ENCODE peak calls at places on chromosome 20, in five cellular contexts. One of them, this sample, is unnamed.

GRCh38 chr20:53599378-53599777 is 5.7 kb upstream of the ZNF217 start:
- DNase-seq in activated T-cell treated with anti-CD3 and anti-CD28 coated beads, Interleukin-2, amount 50 U/mL, for 72 hours: no peak
- DNase-seq in RWPE1: no peak
- DNase-seq in activated naive CD4-positive, alpha-beta T cell: no peak
- DNase-seq in activated naive CD8-positive, alpha-beta T cell treated with anti-CD3 and anti-CD28 coated beads, Interleukin-2, amount 50 U/mL, for 24 hours: no peak
- DNase-seq in this sample: no peak

GRCh38 chr20:14622796-14623195 is 285.4 kb upstream of the FLRT3 start:
- DNase-seq in activated T-cell treated with anti-CD3 and anti-CD28 coated beads, Interleukin-2, amount 50 U/mL, for 72 hours: no peak
- DNase-seq in RWPE1: peak; percentile 67
- DNase-seq in activated naive CD4-positive, alpha-beta T cell: no peak
- DNase-seq in activated naive CD8-positive, alpha-beta T cell treated with anti-CD3 and anti-CD28 coated beads, Interleukin-2, amount 50 U/mL, for 24 hours: no peak
- DNase-seq in this sample: no peak

GRCh38 chr20:54067606-54068174 is 2.7 kb downstream of the BCAS1 start:
- DNase-seq in activated T-cell treated with anti-CD3 and anti-CD28 coated beads, Interleukin-2, amount 50 U/mL, for 72 hours: no peak
- DNase-seq in RWPE1: peak; percentile 99
- DNase-seq in activated naive CD4-positive, alpha-beta T cell: no peak
- DNase-seq in activated naive CD8-positive, alpha-beta T cell treated with anti-CD3 and anti-CD28 coated beads, Interleukin-2, amount 50 U/mL, for 24 hours: no peak
- DNase-seq in this sample: no peak

GRCh38 chr20:18323705-18324104 is 35.4 kb downstream of the ZNF133 start:
- DNase-seq in activated T-cell treated with anti-CD3 and anti-CD28 coated beads, Interleukin-2, amount 50 U/mL, for 72 hours: no peak
- DNase-seq in RWPE1: no peak
- DNase-seq in activated naive CD4-positive, alpha-beta T cell: no peak
- DNase-seq in activated naive CD8-positive, alpha-beta T cell treated with anti-CD3 and anti-CD28 coated beads, Interleukin-2, amount 50 U/mL, for 24 hours: no peak
- DNase-seq in this sample: no peak

GRCh38 chr20:36569847-36570429 is 3.5 kb upstream of the TGIF2 start:
- DNase-seq in activated T-cell treated with anti-CD3 and anti-CD28 coated beads, Interleukin-2, amount 50 U/mL, for 72 hours: no peak
- DNase-seq in RWPE1: no peak
- DNase-seq in activated naive CD4-positive, alpha-beta T cell: no peak
- DNase-seq in activated naive CD8-positive, alpha-beta T cell treated with anti-CD3 and anti-CD28 coated beads, Interleukin-2, amount 50 U/mL, for 24 hours: no peak
- DNase-seq in this sample: no peak

GRCh38 chr20:12086359-12086758 is 168.7 kb downstream of the BTBD3 start:
- DNase-seq in activated T-cell treated with anti-CD3 and anti-CD28 coated beads, Interleukin-2, amount 50 U/mL, for 72 hours: no peak
- DNase-seq in RWPE1: no peak
- DNase-seq in activated naive CD4-positive, alpha-beta T cell: no peak
- DNase-seq in activated naive CD8-positive, alpha-beta T cell treated with anti-CD3 and anti-CD28 coated beads, Interleukin-2, amount 50 U/mL, for 24 hours: no peak
- DNase-seq in this sample: no peak

GRCh38 chr20:32576560-32576959 is 8.6 kb downstream of the NOL4L start:
- DNase-seq in activated T-cell treated with anti-CD3 and anti-CD28 coated beads, Interleukin-2, amount 50 U/mL, for 72 hours: no peak
- DNase-seq in RWPE1: no peak
- DNase-seq in activated naive CD4-positive, alpha-beta T cell: no peak
- DNase-seq in activated naive CD8-positive, alpha-beta T cell treated with anti-CD3 and anti-CD28 coated beads, Interleukin-2, amount 50 U/mL, for 24 hours: no peak
- DNase-seq in this sample: no peak

GRCh38 chr20:25206063-25206403 is 10.5 kb downstream of the ENTPD6 start:
- DNase-seq in activated T-cell treated with anti-CD3 and anti-CD28 coated beads, Interleukin-2, amount 50 U/mL, for 72 hours: no peak
- DNase-seq in RWPE1: no peak
- DNase-seq in activated naive CD4-positive, alpha-beta T cell: no peak
- DNase-seq in activated naive CD8-positive, alpha-beta T cell treated with anti-CD3 and anti-CD28 coated beads, Interleukin-2, amount 50 U/mL, for 24 hours: no peak
- DNase-seq in this sample: no peak

GRCh38 chr20:23446505-23446904 is 6.2 kb downstream of the CST11 start:
- DNase-seq in activated T-cell treated with anti-CD3 and anti-CD28 coated beads, Interleukin-2, amount 50 U/mL, for 72 hours: peak; percentile 50
- DNase-seq in RWPE1: no peak
- DNase-seq in activated naive CD4-positive, alpha-beta T cell: no peak
- DNase-seq in activated naive CD8-positive, alpha-beta T cell treated with anti-CD3 and anti-CD28 coated beads, Interleukin-2, amount 50 U/mL, for 24 hours: peak; percentile 49
- DNase-seq in this sample: no peak

GRCh38 chr20:43576108-43576507 is 14.6 kb upstream of the IFT52 start:
- DNase-seq in activated T-cell treated with anti-CD3 and anti-CD28 coated beads, Interleukin-2, amount 50 U/mL, for 72 hours: no peak
- DNase-seq in RWPE1: no peak
- DNase-seq in activated naive CD4-positive, alpha-beta T cell: no peak
- DNase-seq in activated naive CD8-positive, alpha-beta T cell treated with anti-CD3 and anti-CD28 coated beads, Interleukin-2, amount 50 U/mL, for 24 hours: no peak
- DNase-seq in this sample: no peak

GRCh38 chr20:32534661-32535240 is 50.4 kb downstream of the NOL4L start:
- DNase-seq in activated T-cell treated with anti-CD3 and anti-CD28 coated beads, Interleukin-2, amount 50 U/mL, for 72 hours: no peak
- DNase-seq in RWPE1: no peak
- DNase-seq in activated naive CD4-positive, alpha-beta T cell: no peak
- DNase-seq in activated naive CD8-positive, alpha-beta T cell treated with anti-CD3 and anti-CD28 coated beads, Interleukin-2, amount 50 U/mL, for 24 hours: no peak
- DNase-seq in this sample: no peak

GRCh38 chr20:47577271-47577670 is 75.6 kb downstream of the NCOA3 start:
- DNase-seq in activated T-cell treated with anti-CD3 and anti-CD28 coated beads, Interleukin-2, amount 50 U/mL, for 72 hours: no peak
- DNase-seq in RWPE1: no peak
- DNase-seq in activated naive CD4-positive, alpha-beta T cell: no peak
- DNase-seq in activated naive CD8-positive, alpha-beta T cell treated with anti-CD3 and anti-CD28 coated beads, Interleukin-2, amount 50 U/mL, for 24 hours: no peak
- DNase-seq in this sample: no peak

GRCh38 chr20:45189861-45190260 is 15.2 kb downstream of the PI3 start:
- DNase-seq in activated T-cell treated with anti-CD3 and anti-CD28 coated beads, Interleukin-2, amount 50 U/mL, for 72 hours: no peak
- DNase-seq in RWPE1: no peak
- DNase-seq in activated naive CD4-positive, alpha-beta T cell: no peak
- DNase-seq in activated naive CD8-positive, alpha-beta T cell treated with anti-CD3 and anti-CD28 coated beads, Interleukin-2, amount 50 U/mL, for 24 hours: no peak
- DNase-seq in this sample: no peak

GRCh38 chr20:35020108-35021031 is 64.7 kb downstream of the MYH7B start:
- DNase-seq in activated T-cell treated with anti-CD3 and anti-CD28 coated beads, Interleukin-2, amount 50 U/mL, for 72 hours: no peak
- DNase-seq in RWPE1: no peak
- DNase-seq in activated naive CD4-positive, alpha-beta T cell: no peak
- DNase-seq in activated naive CD8-positive, alpha-beta T cell treated with anti-CD3 and anti-CD28 coated beads, Interleukin-2, amount 50 U/mL, for 24 hours: no peak
- DNase-seq in this sample: no peak

GRCh38 chr20:6884114-6884513 is 116.6 kb downstream of the BMP2 start:
- DNase-seq in activated T-cell treated with anti-CD3 and anti-CD28 coated beads, Interleukin-2, amount 50 U/mL, for 72 hours: no peak
- DNase-seq in RWPE1: no peak
- DNase-seq in activated naive CD4-positive, alpha-beta T cell: no peak
- DNase-seq in activated naive CD8-positive, alpha-beta T cell treated with anti-CD3 and anti-CD28 coated beads, Interleukin-2, amount 50 U/mL, for 24 hours: no peak
- DNase-seq in this sample: no peak

GRCh38 chr20:14918981-14919380 is 581.6 kb upstream of the FLRT3 start:
- DNase-seq in activated T-cell treated with anti-CD3 and anti-CD28 coated beads, Interleukin-2, amount 50 U/mL, for 72 hours: no peak
- DNase-seq in RWPE1: no peak
- DNase-seq in activated naive CD4-positive, alpha-beta T cell: no peak
- DNase-seq in activated naive CD8-positive, alpha-beta T cell treated with anti-CD3 and anti-CD28 coated beads, Interleukin-2, amount 50 U/mL, for 24 hours: no peak
- DNase-seq in this sample: no peak

GRCh38 chr20:58839474-58839874 is 11.2 kb downstream of the GNAS-AS1 start:
- DNase-seq in activated T-cell treated with anti-CD3 and anti-CD28 coated beads, Interleukin-2, amount 50 U/mL, for 72 hours: peak; percentile 57
- DNase-seq in RWPE1: peak; percentile 44
- DNase-seq in activated naive CD4-positive, alpha-beta T cell: no peak
- DNase-seq in activated naive CD8-positive, alpha-beta T cell treated with anti-CD3 and anti-CD28 coated beads, Interleukin-2, amount 50 U/mL, for 24 hours: peak; percentile 52
- DNase-seq in this sample: no peak

GRCh38 chr20:25258828-25259227 is 10.9 kb downstream of the PYGB start:
- DNase-seq in activated T-cell treated with anti-CD3 and anti-CD28 coated beads, Interleukin-2, amount 50 U/mL, for 72 hours: no peak
- DNase-seq in RWPE1: no peak
- DNase-seq in activated naive CD4-positive, alpha-beta T cell: no peak
- DNase-seq in activated naive CD8-positive, alpha-beta T cell treated with anti-CD3 and anti-CD28 coated beads, Interleukin-2, amount 50 U/mL, for 24 hours: no peak
- DNase-seq in this sample: no peak

GRCh38 chr20:62216636-62217566 is 3.2 kb downstream of the HRH3 start:
- DNase-seq in activated T-cell treated with anti-CD3 and anti-CD28 coated beads, Interleukin-2, amount 50 U/mL, for 72 hours: no peak
- DNase-seq in RWPE1: no peak
- DNase-seq in activated naive CD4-positive, alpha-beta T cell: no peak
- DNase-seq in activated naive CD8-positive, alpha-beta T cell treated with anti-CD3 and anti-CD28 coated beads, Interleukin-2, amount 50 U/mL, for 24 hours: no peak
- DNase-seq in this sample: no peak

GRCh38 chr20:38315290-38315966 is 11.5 kb downstream of the BPI start:
- DNase-seq in activated T-cell treated with anti-CD3 and anti-CD28 coated beads, Interleukin-2, amount 50 U/mL, for 72 hours: no peak
- DNase-seq in RWPE1: no peak
- DNase-seq in activated naive CD4-positive, alpha-beta T cell: no peak
- DNase-seq in activated naive CD8-positive, alpha-beta T cell treated with anti-CD3 and anti-CD28 coated beads, Interleukin-2, amount 50 U/mL, for 24 hours: no peak
- DNase-seq in this sample: no peak

GRCh38 chr20:60371456-60371855 is 413.2 kb downstream of the CDH26 start:
- DNase-seq in activated T-cell treated with anti-CD3 and anti-CD28 coated beads, Interleukin-2, amount 50 U/mL, for 72 hours: no peak
- DNase-seq in RWPE1: no peak
- DNase-seq in activated naive CD4-positive, alpha-beta T cell: no peak
- DNase-seq in activated naive CD8-positive, alpha-beta T cell treated with anti-CD3 and anti-CD28 coated beads, Interleukin-2, amount 50 U/mL, for 24 hours: no peak
- DNase-seq in this sample: no peak

GRCh38 chr20:19828233-19828632 is 70.2 kb downstream of the RIN2 start:
- DNase-seq in activated T-cell treated with anti-CD3 and anti-CD28 coated beads, Interleukin-2, amount 50 U/mL, for 72 hours: peak; percentile 42
- DNase-seq in RWPE1: peak; percentile 59
- DNase-seq in activated naive CD4-positive, alpha-beta T cell: no peak
- DNase-seq in activated naive CD8-positive, alpha-beta T cell treated with anti-CD3 and anti-CD28 coated beads, Interleukin-2, amount 50 U/mL, for 24 hours: peak; percentile 24
- DNase-seq in this sample: no peak

GRCh38 chr20:14707865-14708574 is 370.6 kb upstream of the FLRT3 start:
- DNase-seq in activated T-cell treated with anti-CD3 and anti-CD28 coated beads, Interleukin-2, amount 50 U/mL, for 72 hours: no peak
- DNase-seq in RWPE1: no peak
- DNase-seq in activated naive CD4-positive, alpha-beta T cell: no peak
- DNase-seq in activated naive CD8-positive, alpha-beta T cell treated with anti-CD3 and anti-CD28 coated beads, Interleukin-2, amount 50 U/mL, for 24 hours: no peak
- DNase-seq in this sample: no peak

GRCh38 chr20:9884666-9885065 is 45.8 kb upstream of the PAK5 start:
- DNase-seq in activated T-cell treated with anti-CD3 and anti-CD28 coated beads, Interleukin-2, amount 50 U/mL, for 72 hours: no peak
- DNase-seq in RWPE1: no peak
- DNase-seq in activated naive CD4-positive, alpha-beta T cell: no peak
- DNase-seq in activated naive CD8-positive, alpha-beta T cell treated with anti-CD3 and anti-CD28 coated beads, Interleukin-2, amount 50 U/mL, for 24 hours: no peak
- DNase-seq in this sample: no peak

GRCh38 chr20:62350098-62350628 is 16.9 kb downstream of the LAMA5 start:
- DNase-seq in activated T-cell treated with anti-CD3 and anti-CD28 coated beads, Interleukin-2, amount 50 U/mL, for 72 hours: no peak
- DNase-seq in RWPE1: peak; percentile 97
- DNase-seq in activated naive CD4-positive, alpha-beta T cell: no peak
- DNase-seq in activated naive CD8-positive, alpha-beta T cell treated with anti-CD3 and anti-CD28 coated beads, Interleukin-2, amount 50 U/mL, for 24 hours: no peak
- DNase-seq in this sample: no peak

GRCh38 chr20:1335961-1336698 is 7.2 kb upstream of the SDCBP2 start:
- DNase-seq in activated T-cell treated with anti-CD3 and anti-CD28 coated beads, Interleukin-2, amount 50 U/mL, for 72 hours: no peak
- DNase-seq in RWPE1: no peak
- DNase-seq in activated naive CD4-positive, alpha-beta T cell: no peak
- DNase-seq in activated naive CD8-positive, alpha-beta T cell treated with anti-CD3 and anti-CD28 coated beads, Interleukin-2, amount 50 U/mL, for 24 hours: no peak
- DNase-seq in this sample: no peak

GRCh38 chr20:48831702-48832422 is 4.1 kb upstream of the PREX1 start:
- DNase-seq in activated T-cell treated with anti-CD3 and anti-CD28 coated beads, Interleukin-2, amount 50 U/mL, for 72 hours: no peak
- DNase-seq in RWPE1: peak; percentile 73
- DNase-seq in activated naive CD4-positive, alpha-beta T cell: no peak
- DNase-seq in activated naive CD8-positive, alpha-beta T cell treated with anti-CD3 and anti-CD28 coated beads, Interleukin-2, amount 50 U/mL, for 24 hours: no peak
- DNase-seq in this sample: no peak

GRCh38 chr20:478010-478948 is 15.9 kb upstream of the TBC1D20 start:
- DNase-seq in activated T-cell treated with anti-CD3 and anti-CD28 coated beads, Interleukin-2, amount 50 U/mL, for 72 hours: no peak
- DNase-seq in RWPE1: no peak
- DNase-seq in activated naive CD4-positive, alpha-beta T cell: no peak
- DNase-seq in activated naive CD8-positive, alpha-beta T cell treated with anti-CD3 and anti-CD28 coated beads, Interleukin-2, amount 50 U/mL, for 24 hours: no peak
- DNase-seq in this sample: no peak

GRCh38 chr20:58192567-58192966 is 35.9 kb downstream of the ANKRD60 start:
- DNase-seq in activated T-cell treated with anti-CD3 and anti-CD28 coated beads, Interleukin-2, amount 50 U/mL, for 72 hours: peak; percentile 52
- DNase-seq in RWPE1: no peak
- DNase-seq in activated naive CD4-positive, alpha-beta T cell: no peak
- DNase-seq in activated naive CD8-positive, alpha-beta T cell treated with anti-CD3 and anti-CD28 coated beads, Interleukin-2, amount 50 U/mL, for 24 hours: peak; percentile 46
- DNase-seq in this sample: peak; percentile 32

GRCh38 chr20:37452236-37452635 is 68.8 kb upstream of the NNAT start:
- DNase-seq in activated T-cell treated with anti-CD3 and anti-CD28 coated beads, Interleukin-2, amount 50 U/mL, for 72 hours: no peak
- DNase-seq in RWPE1: no peak
- DNase-seq in activated naive CD4-positive, alpha-beta T cell: no peak
- DNase-seq in activated naive CD8-positive, alpha-beta T cell treated with anti-CD3 and anti-CD28 coated beads, Interleukin-2, amount 50 U/mL, for 24 hours: no peak
- DNase-seq in this sample: no peak

GRCh38 chr20:20603339-20603990 is 109.0 kb downstream of the RALGAPA2 start:
- DNase-seq in activated T-cell treated with anti-CD3 and anti-CD28 coated beads, Interleukin-2, amount 50 U/mL, for 72 hours: peak; percentile 5
- DNase-seq in RWPE1: peak; percentile 93
- DNase-seq in activated naive CD4-positive, alpha-beta T cell: no peak
- DNase-seq in activated naive CD8-positive, alpha-beta T cell treated with anti-CD3 and anti-CD28 coated beads, Interleukin-2, amount 50 U/mL, for 24 hours: no peak
- DNase-seq in this sample: no peak

This sample was measured in activated CD8-positive, alpha-beta memory T cell treated with anti-CD3 and anti-CD28 coated beads for 1 hour.